ENCODE peak calls at places on chromosomes 16 and 17, in eight cellular contexts. S is transverse colon, W is A549, M is stomach, I is HepG2, R is H1, T is esophagus muscularis mucosa, Z is ovary. U is an unnamed sample.

GRCh38 chr17:40862985-40863733 is 3.9 kb downstream of the KRT12 start:
- DNase-seq in S (no peak), W (no peak), Z (no peak), I (peak), T (no peak), M (no peak), R (peak), U (no peak)

GRCh38 chr16:58413359-58413758 is 21.1 kb downstream of the GINS3 start:
- DNase-seq in T (no peak), S (no peak), I (no peak), W (no peak), R (no peak), M (no peak), Z (no peak), U (no peak)

GRCh38 chr17:48816774-48817590 is at the start of gene TTLL6:
- DNase-seq in M (peak), W (peak), S (peak), Z (peak), T (peak), R (peak), I (peak), U (peak)

GRCh38 chr16:23509441-23509754 is 896 bp downstream of the GGA2 start:
- DNase-seq in W (no peak), S (no peak), Z (no peak), T (no peak), M (no peak), I (no peak), R (no peak), U (no peak)

GRCh38 chr17:9291912-9292562 is 270.7 kb downstream of the NTN1 start:
- DNase-seq in W (peak), R (no peak), T (no peak), S (peak), I (peak), M (peak), Z (peak), U (peak)

GRCh38 chr17:1724351-1724868 is at the start of gene WDR81:
- DNase-seq in M (peak), Z (peak), T (peak), S (peak), I (peak), W (peak), R (no peak), U (peak)

GRCh38 chr17:57541472-57542394 is 203.4 kb downstream of the CCDC182 start:
- DNase-seq in I (no peak), W (peak), T (no peak), S (no peak), M (no peak), R (no peak), Z (no peak), U (peak)

GRCh38 chr16:7268182-7268581 is 64.5 kb upstream of the RBFOX1 start:
- DNase-seq in I (peak), Z (no peak), W (peak), S (no peak), R (peak), M (no peak), T (peak), U (no peak)

GRCh38 chr16:29994613-29995329 is 646 bp downstream of the HIRIP3 start:
- DNase-seq in S (peak), I (no peak), Z (peak), T (no peak), M (peak), R (no peak), W (no peak), U (peak)

GRCh38 chr16:64952177-64952576 is 169.7 kb downstream of the CDH11 start:
- DNase-seq in R (no peak), S (no peak), M (no peak), T (no peak), Z (no peak), I (no peak), W (no peak), U (no peak)

GRCh38 chr16:35795361-35796029 is 2336.1 kb downstream of the TP53TG3F start:
- DNase-seq in Z (no peak), T (peak), R (no peak), M (no peak), W (no peak), I (no peak), S (no peak), U (no peak)

GRCh38 chr16:89280546-89281188 is 63.2 kb downstream of the ZNF778 start:
- DNase-seq in S (no peak), I (no peak), T (no peak), R (no peak), Z (no peak), W (no peak), M (no peak), U (no peak)

GRCh38 chr17:1916963-1917715 is 87.3 kb downstream of the RPA1 start:
- DNase-seq in M (no peak), R (no peak), S (no peak), Z (no peak), I (peak), T (no peak), W (no peak), U (no peak)

GRCh38 chr16:67562918-67563707 is 787 bp downstream of the CTCF start:
- DNase-seq in W (no peak), S (peak), Z (peak), I (peak), T (no peak), M (peak), R (no peak), U (peak)

GRCh38 chr16:74700206-74701040 is at the start of gene MLKL:
- DNase-seq in T (no peak), I (peak), W (peak), S (peak), Z (no peak), M (peak), R (no peak), U (peak)

GRCh38 chr17:31373150-31374082 is 18.1 kb upstream of the RAB11FIP4 start:
- DNase-seq in S (no peak), I (peak), R (no peak), M (no peak), W (no peak), T (no peak), Z (no peak), U (no peak)

GRCh38 chr17:2672026-2672425 is 39.5 kb downstream of the CLUH start:
- DNase-seq in S (no peak), R (no peak), M (no peak), I (peak), Z (no peak), T (no peak), W (no peak), U (no peak)

GRCh38 chr16:59878479-59878878 is 1144.4 kb upstream of the GOT2 start:
- DNase-seq in W (peak), S (no peak), Z (no peak), M (peak), R (no peak), I (no peak), T (no peak), U (no peak)

GRCh38 chr16:31428638-31429247 is 583 bp upstream of the COX6A2 start:
- DNase-seq in I (no peak), M (no peak), R (no peak), S (no peak), W (no peak), Z (no peak), T (no peak), U (peak)

GRCh38 chr17:72878975-72879660 is 213.4 kb downstream of the SLC39A11 start:
- DNase-seq in M (no peak), S (no peak), Z (no peak), W (no peak), R (no peak), T (no peak), I (no peak), U (no peak)

DNA sequence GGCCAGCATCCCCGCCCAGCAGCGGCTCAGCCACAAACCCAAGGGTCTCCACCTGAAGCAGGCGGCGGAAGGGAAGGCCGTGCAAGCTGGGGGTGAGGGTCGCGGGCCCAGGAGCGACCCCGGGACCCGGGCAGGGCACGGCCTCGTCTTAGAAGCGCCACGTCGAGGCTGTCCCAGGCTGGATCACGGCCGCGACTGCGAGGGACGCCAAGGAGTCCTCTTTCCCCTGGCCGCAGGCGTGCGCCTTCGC is 535 bp upstream of the CCNF start:
- DNase-seq in R (no peak), Z (no peak), I (no peak), S (no peak), M (no peak), W (no peak), T (no peak), U (no peak)
- TF ChIP-seq POLR2A in R (no peak), Z (no peak), I (no peak), S (no peak), M (no peak), W (no peak), T (no peak), U (no peak)

DNA sequence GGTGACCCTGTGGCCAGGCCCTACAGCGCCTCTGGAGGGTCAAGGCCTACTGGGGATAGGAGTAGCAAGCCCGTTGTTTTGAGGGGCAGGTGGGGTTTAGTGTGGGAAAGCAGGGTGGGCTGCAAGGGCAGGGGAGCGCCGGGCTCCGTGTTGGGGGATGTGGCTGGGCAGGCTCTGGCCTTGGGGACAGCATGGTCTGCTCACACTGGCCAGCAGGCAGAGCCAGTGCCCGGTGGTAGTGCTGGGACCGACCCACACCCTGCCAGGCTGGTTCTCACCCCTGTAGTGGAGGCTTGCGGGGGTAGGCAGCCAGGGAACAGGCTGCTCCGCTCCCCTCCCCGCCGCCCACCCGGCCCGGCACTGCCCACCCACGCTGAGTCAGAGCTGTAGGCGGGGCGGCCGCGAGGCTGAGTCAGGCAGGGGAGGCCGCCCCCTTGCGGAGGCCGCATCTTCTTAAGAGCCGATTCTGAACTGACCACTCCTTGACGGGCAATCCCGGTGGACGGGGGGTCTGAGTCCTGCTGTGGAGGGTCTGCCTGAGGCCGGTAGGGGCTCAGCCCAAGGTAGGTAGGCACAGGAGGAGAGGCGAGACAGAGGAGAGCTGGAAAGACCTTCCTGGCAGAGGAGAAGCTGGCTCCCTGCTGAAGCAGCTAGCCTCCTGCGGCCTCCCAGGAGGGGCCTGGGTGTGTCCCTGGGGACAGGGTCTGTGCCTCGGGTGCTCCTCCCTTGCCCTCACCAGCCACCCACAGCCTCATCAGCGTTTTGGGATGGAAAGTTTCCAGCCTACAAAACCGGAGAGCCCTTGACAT is 62.4 kb downstream of the BAIAP2 start:
- DNase-seq in W (peak), T (peak), I (peak), M (peak), R (peak), S (peak), Z (peak), U (peak)
- TF ChIP-seq EP300 in W (no peak), T (no peak), I (no peak), M (no peak), R (no peak), S (no peak), Z (no peak), U (no peak)

DNA sequence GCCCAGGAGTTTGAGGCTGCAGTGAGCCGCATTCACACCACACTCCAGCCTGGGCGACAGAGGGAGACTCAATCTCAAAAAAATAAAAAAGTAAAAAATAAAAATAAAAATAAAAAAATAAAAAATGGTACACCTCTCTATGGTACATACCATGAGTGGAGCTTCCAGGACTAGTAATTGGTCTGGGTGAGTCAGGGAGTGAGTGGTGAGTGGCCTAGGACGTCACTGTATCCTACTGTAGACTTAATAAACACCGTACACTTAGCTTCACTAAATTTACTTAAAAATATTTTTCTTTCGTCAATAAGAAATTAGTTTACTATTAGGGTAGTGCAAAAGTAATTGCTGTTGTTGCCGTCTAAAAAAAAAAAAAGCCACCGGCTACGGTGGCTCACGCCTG is 9.0 kb downstream of the CDH5 start:
- DNase-seq in W (no peak), T (no peak), Z (no peak), I (no peak), R (no peak), S (no peak), M (no peak), U (no peak)
- TF ChIP-seq POLR2A in W (no peak), T (no peak), Z (no peak), I (no peak), R (no peak), S (no peak), M (no peak), U (no peak)

DNA sequence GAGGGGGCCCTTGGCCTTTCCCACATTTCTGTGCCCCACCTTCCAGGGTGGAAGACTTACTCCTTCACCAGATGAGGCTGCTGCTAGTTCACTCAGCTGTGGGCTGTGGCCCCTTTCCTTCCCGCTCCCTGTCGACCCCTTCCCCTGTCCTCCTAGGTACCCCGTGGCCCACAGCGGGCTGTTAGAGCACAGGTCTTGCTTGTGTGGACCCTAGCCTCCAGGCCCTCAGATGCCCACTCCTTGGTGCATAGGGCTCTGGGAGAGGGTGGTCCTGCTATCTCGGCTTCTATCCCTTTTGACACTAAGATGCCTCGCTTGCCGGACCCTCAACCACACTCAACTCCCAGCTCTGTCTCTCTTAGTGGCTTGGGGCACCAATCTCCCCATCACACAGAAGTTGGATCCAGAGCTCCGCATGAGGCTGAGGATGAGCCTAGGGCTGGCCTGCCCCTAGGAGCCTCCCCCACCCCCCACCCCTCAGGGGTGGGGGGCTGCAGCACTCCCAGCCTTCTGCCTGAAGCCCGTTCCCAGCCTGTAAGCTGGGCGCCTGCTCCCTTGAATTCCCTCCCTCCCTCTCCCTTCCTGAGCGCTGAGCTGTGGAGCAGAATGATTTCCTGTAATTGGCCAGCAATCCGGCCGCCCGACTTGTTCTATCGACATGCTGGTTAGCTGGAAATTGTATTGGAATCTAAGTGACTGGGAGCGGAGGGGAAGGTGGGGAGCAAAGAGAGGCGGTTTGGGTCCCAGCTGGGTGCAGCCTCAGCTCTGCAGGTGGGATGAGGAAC is 30.9 kb downstream of the DCAKD start:
- DNase-seq in S (peak), R (no peak), Z (peak), M (peak), T (no peak), W (no peak), I (no peak), U (peak)
- TF ChIP-seq EP300 in S (no peak), R (no peak), Z (no peak), M (no peak), T (no peak), W (no peak), I (no peak), U (no peak)

GRCh38 chr17:69535022-69535570 is 120.6 kb downstream of the MAP2K6 start:
- DNase-seq in R (no peak), I (no peak), Z (no peak), S (peak), W (no peak), M (no peak), T (no peak), U (no peak)

GRCh38 chr17:69534235-69534621 is 119.7 kb downstream of the MAP2K6 start:
- DNase-seq in I (no peak), Z (no peak), W (no peak), R (no peak), S (no peak), M (no peak), T (no peak), U (no peak)

GRCh38 chr17:69539274-69539673 is 124.8 kb downstream of the MAP2K6 start:
- DNase-seq in Z (no peak), R (no peak), S (no peak), W (no peak), I (no peak), T (no peak), M (no peak), U (no peak)

GRCh38 chr17:69538795-69539194 is 124.3 kb downstream of the MAP2K6 start:
- DNase-seq in S (no peak), R (no peak), Z (no peak), M (no peak), W (no peak), T (no peak), I (no peak), U (no peak)

GRCh38 chr17:69533481-69534234 is 119.2 kb downstream of the MAP2K6 start:
- DNase-seq in M (no peak), T (no peak), I (no peak), W (no peak), S (no peak), R (peak), Z (no peak), U (no peak)
- TF ChIP-seq POLR2A in M (no peak), T (no peak), I (no peak), W (no peak), S (no peak), R (no peak), Z (no peak), U (no peak)

DNA sequence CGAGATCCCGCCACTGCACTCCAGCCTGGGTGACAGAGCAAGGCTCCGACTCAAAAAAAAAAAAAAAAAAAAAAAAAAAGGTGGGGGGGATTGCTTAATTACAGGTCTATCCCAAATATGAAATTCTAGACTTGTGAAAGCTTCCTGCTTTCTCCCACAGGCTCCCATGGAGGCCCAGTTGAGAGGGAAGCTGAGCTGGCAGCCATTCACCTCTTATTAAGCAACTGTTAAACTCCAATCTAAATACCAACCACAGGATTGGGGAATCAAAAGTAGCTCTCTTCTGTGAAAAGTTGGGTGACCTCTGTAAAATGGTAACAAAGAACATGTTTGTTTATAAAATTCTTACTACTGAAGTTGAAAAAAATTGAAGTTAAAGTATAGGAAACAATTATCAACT is 45.8 kb upstream of the STAC2 start:
- DNase-seq in M (no peak), Z (no peak), I (no peak), R (no peak), W (no peak), S (no peak), T (no peak), U (no peak)
- TF ChIP-seq EP300 in M (no peak), Z (no peak), I (no peak), R (no peak), W (no peak), S (no peak), T (no peak), U (no peak)

GRCh38 chr17:78223061-78223460 is 8.4 kb upstream of the TMEM235 start:
- DNase-seq in Z (no peak), T (no peak), R (no peak), S (no peak), W (no peak), M (no peak), I (no peak), U (no peak)

GRCh38 chr17:78225088-78225865 is 6.2 kb upstream of the TMEM235 start:
- DNase-seq in T (no peak), M (no peak), R (no peak), I (no peak), W (no peak), Z (no peak), S (no peak), U (no peak)

GRCh38 chr17:78223765-78224164 is 7.7 kb upstream of the TMEM235 start:
- DNase-seq in I (no peak), M (no peak), S (no peak), W (no peak), Z (no peak), T (no peak), R (no peak), U (no peak)

GRCh38 chr17:78226055-78226751 is 5.2 kb upstream of the TMEM235 start:
- DNase-seq in Z (no peak), T (no peak), M (no peak), W (no peak), I (no peak), R (no peak), S (no peak), U (no peak)

GRCh38 chr17:78224226-78225087 is 7.0 kb upstream of the TMEM235 start:
- DNase-seq in R (no peak), I (no peak), Z (no peak), S (no peak), T (no peak), W (no peak), M (no peak), U (no peak)
- TF ChIP-seq POLR2A in R (no peak), I (no peak), Z (no peak), S (no peak), T (no peak), W (no peak), M (no peak), U (no peak)